ENCODE peak calls at places on chromosome 7, in seven cellular contexts. A, W, X, C, M, T and H are unnamed samples.

GRCh38 chr7:146892151-146892550 is 775.5 kb downstream of the CNTNAP2 start:
- DNase-seq in A (no peak), W (no peak), X (no peak), C (no peak), M (no peak), T (no peak), H (no peak)

GRCh38 chr7:88927-89921 is 103.1 kb upstream of the FAM20C start:
- DNase-seq in A (peak), W (no peak), X (no peak), C (peak), M (no peak), T (no peak), H (no peak)

GRCh38 chr7:130901209-130901783 is 167.3 kb upstream of the KLF14 start:
- DNase-seq in A (peak), W (peak), X (no peak), C (peak), M (no peak), T (peak), H (no peak)

GRCh38 chr7:39674391-39674790 is 51.0 kb downstream of the RALA start:
- DNase-seq in A (no peak), W (no peak), X (no peak), C (no peak), M (no peak), T (no peak), H (no peak)

GRCh38 chr7:4247106-4247876 is 434.8 kb upstream of the FOXK1 start:
- DNase-seq in A (no peak), W (no peak), X (no peak), C (no peak), M (no peak), T (no peak), H (peak)

GRCh38 chr7:54932818-54933543 is 85.8 kb upstream of the EGFR start:
- DNase-seq in A (peak), W (peak), X (peak), C (peak), M (no peak), T (peak), H (peak)

GRCh38 chr7:1235501-1236131 is 2.9 kb downstream of the UNCX start:
- DNase-seq in A (no peak), W (no peak), X (no peak), C (peak), M (no peak), T (no peak), H (no peak)

GRCh38 chr7:67947191-67947590 is 950.6 kb downstream of the TYW1 start:
- DNase-seq in A (no peak), W (no peak), X (no peak), C (no peak), M (no peak), T (no peak), H (peak)

GRCh38 chr7:51606601-51607154 is 290.1 kb upstream of the COBL start:
- DNase-seq in A (no peak), W (peak), X (no peak), C (no peak), M (no peak), T (no peak), H (no peak)

GRCh38 chr7:102445674-102446071 is 12.3 kb downstream of the ORAI2 start:
- DNase-seq in A (no peak), W (no peak), X (no peak), C (no peak), M (no peak), T (no peak), H (no peak)

GRCh38 chr7:102444961-102445673 is 11.7 kb downstream of the ORAI2 start:
- DNase-seq in A (no peak), W (no peak), X (no peak), C (no peak), M (no peak), T (no peak), H (no peak)

GRCh38 chr7:102436123-102436522 is 2.7 kb downstream of the ORAI2 start:
- DNase-seq in A (no peak), W (no peak), X (no peak), C (no peak), M (no peak), T (no peak), H (no peak)

GRCh38 chr7:102439963-102440795 is 6.8 kb downstream of the ORAI2 start:
- DNase-seq in A (no peak), W (peak), X (peak), C (peak), M (no peak), T (peak), H (no peak)
- H3K27ac ChIP-seq in A (no peak), W (no peak), X (no peak), C (peak), M (no peak), T (peak), H (no peak)

GRCh38 chr7:56483153-56483552 is 366.9 kb upstream of the NUPR2 start:
- DNase-seq in A (no peak), W (no peak), X (no peak), C (no peak), M (no peak), T (no peak), H (no peak)
- H3K27ac ChIP-seq in A (no peak), W (no peak), X (no peak), C (no peak), M (no peak), T (no peak), H (no peak)

DNA sequence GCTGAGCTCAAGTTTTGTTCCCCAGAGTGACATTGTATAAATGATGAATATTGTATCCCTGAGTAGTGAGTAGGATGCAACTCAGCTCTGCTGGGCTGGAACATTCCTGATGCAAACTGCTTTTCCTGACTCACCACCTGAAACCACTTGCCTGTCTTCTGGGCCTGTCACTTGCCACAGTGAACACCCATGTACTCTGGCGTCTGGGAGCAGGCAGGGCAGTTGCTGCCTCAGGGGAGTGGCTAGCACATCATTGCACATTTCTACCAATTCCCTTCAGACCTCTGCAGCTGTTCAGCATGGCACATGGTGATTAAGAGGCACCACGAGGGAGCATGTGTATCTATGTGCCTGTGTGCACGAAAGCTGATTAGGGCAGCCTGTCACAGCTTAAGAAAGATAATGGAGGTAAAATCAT is 157.3 kb downstream of the SND1 start:
- DNase-seq in A (no peak), W (no peak), X (no peak), C (peak), M (no peak), T (no peak), H (peak)
- H3K27ac ChIP-seq in A (no peak), W (no peak), X (no peak), C (no peak), M (no peak), T (no peak), H (peak)

GRCh38 chr7:36192050-36192824 is 39.2 kb downstream of the EEPD1 start:
- DNase-seq in A (no peak), W (no peak), X (no peak), C (no peak), M (no peak), T (no peak), H (no peak)

GRCh38 chr7:36192877-36193276 is 39.8 kb downstream of the EEPD1 start:
- DNase-seq in A (no peak), W (no peak), X (no peak), C (no peak), M (no peak), T (no peak), H (no peak)

GRCh38 chr7:36188923-36189322 is 35.9 kb downstream of the EEPD1 start:
- DNase-seq in A (no peak), W (no peak), X (no peak), C (no peak), M (no peak), T (no peak), H (no peak)

GRCh38 chr7:36191292-36191920 is 38.4 kb downstream of the EEPD1 start:
- DNase-seq in A (no peak), W (no peak), X (no peak), C (no peak), M (no peak), T (no peak), H (no peak)

GRCh38 chr7:36190447-36191291 is 37.6 kb downstream of the EEPD1 start:
- DNase-seq in A (no peak), W (no peak), X (no peak), C (no peak), M (no peak), T (no peak), H (no peak)
- H3K27ac ChIP-seq in A (no peak), W (no peak), X (no peak), C (peak), M (no peak), T (peak), H (no peak)

DNA sequence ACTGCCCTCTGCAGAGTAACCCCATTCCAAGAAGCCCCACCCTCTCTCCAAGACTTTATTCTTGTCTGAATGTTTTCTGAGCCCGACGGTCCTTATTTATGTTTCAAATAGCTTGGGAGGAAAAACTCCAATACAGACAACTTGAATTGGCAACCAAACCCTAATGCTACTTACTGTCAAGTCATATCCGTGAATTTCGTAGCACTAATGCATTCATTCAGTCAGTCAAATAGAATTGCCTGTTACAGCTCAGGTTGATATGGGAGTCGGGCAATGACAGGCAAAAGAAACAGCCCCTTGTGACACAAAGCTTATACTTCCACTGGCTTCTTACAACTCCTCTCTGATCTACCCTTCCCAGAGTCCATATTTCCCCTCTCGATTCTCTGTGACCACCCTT is 58.5 kb upstream of the LRGUK start:
- DNase-seq in A (no peak), W (no peak), X (no peak), C (no peak), M (no peak), T (no peak), H (no peak)
- H3K27ac ChIP-seq in A (no peak), W (no peak), X (no peak), C (no peak), M (no peak), T (no peak), H (no peak)

GRCh38 chr7:47180268-47180826 is 401.6 kb downstream of the TNS3 start:
- DNase-seq in A (peak), W (peak), X (peak), C (no peak), M (no peak), T (no peak), H (no peak)
- H3K27ac ChIP-seq in A (no peak), W (no peak), X (no peak), C (no peak), M (no peak), T (no peak), H (no peak)

GRCh38 chr7:44103566-44103940 is 592 bp upstream of the AEBP1 start:
- DNase-seq in A (no peak), W (no peak), X (no peak), C (no peak), M (no peak), T (no peak), H (no peak)

GRCh38 chr7:44101304-44101965 is 2.7 kb upstream of the AEBP1 start:
- DNase-seq in A (no peak), W (no peak), X (no peak), C (peak), M (no peak), T (no peak), H (no peak)

GRCh38 chr7:44101966-44102845 is 1.9 kb upstream of the AEBP1 start:
- DNase-seq in A (no peak), W (no peak), X (no peak), C (peak), M (no peak), T (no peak), H (no peak)

GRCh38 chr7:44103941-44104879 is at the start of gene AEBP1:
- DNase-seq in A (no peak), W (no peak), X (peak), C (peak), M (no peak), T (no peak), H (no peak)

GRCh38 chr7:44102846-44103565 is 1.1 kb upstream of the AEBP1 start:
- DNase-seq in A (no peak), W (no peak), X (no peak), C (peak), M (no peak), T (no peak), H (no peak)
- H3K27ac ChIP-seq in A (peak), W (no peak), X (no peak), C (peak), M (no peak), T (peak), H (peak)

GRCh38 chr7:78019457-78020130 is 221.0 kb downstream of the PHTF2 start:
- DNase-seq in A (peak), W (peak), X (peak), C (peak), M (peak), T (peak), H (peak)
- H3K27ac ChIP-seq in A (peak), W (peak), X (no peak), C (peak), M (no peak), T (peak), H (peak)